ENCODE peak calls at places on chromosomes 1 and 21, in eight cellular contexts. B, F, M, C, J, Z, A and G are unnamed samples.
A peak's percentile ranks its signal among the peaks of the same experiment; 100 is the strongest.

GRCh38 chr1:57423135-57424131 is at the start of gene DAB1:
- DNase-seq in B (no peak), F (no peak), M (no peak), C (no peak), J (no peak), Z (peak; percentile 11), A (no peak), G (peak; percentile 24)

GRCh38 chr1:209756608-209757445 is 974 bp downstream of the TRAF3IP3 start:
- DNase-seq in B (no peak), F (no peak), M (no peak), C (no peak), J (no peak), Z (no peak), A (peak; percentile 29), G (no peak)

GRCh38 chr1:24302209-24302611 is 16.9 kb upstream of the GRHL3 start:
- DNase-seq in B (no peak), F (no peak), M (no peak), C (no peak), J (no peak), Z (no peak), A (no peak), G (no peak)

GRCh38 chr1:13587256-13588030 is 3.8 kb downstream of the PDPN start:
- DNase-seq in B (no peak), F (no peak), M (no peak), C (no peak), J (no peak), Z (no peak), A (no peak), G (no peak)

GRCh38 chr1:16888806-16889178 is 7.0 kb upstream of the RNU1-2 start:
- DNase-seq in B (no peak), F (no peak), M (no peak), C (peak; percentile 18), J (no peak), Z (no peak), A (no peak), G (no peak)

GRCh38 chr1:197915217-197915616 is 2.0 kb upstream of the LHX9 start:
- DNase-seq in B (no peak), F (no peak), M (no peak), C (no peak), J (no peak), Z (no peak), A (no peak), G (no peak)

GRCh38 chr1:10399487-10399917 is 638 bp downstream of the PGD start:
- DNase-seq in B (no peak), F (peak; percentile 25), M (no peak), C (peak; percentile 36), J (no peak), Z (peak; percentile 54), A (no peak), G (peak; percentile 41)

GRCh38 chr1:65541161-65541560 is 120.7 kb downstream of the LEPR start:
- DNase-seq in B (no peak), F (no peak), M (no peak), C (no peak), J (no peak), Z (no peak), A (no peak), G (no peak)

GRCh38 chr1:53514436-53514835 is 55.2 kb downstream of the DMRTB1 start:
- DNase-seq in B (no peak), F (no peak), M (no peak), C (no peak), J (no peak), Z (no peak), A (no peak), G (no peak)

GRCh38 chr1:31181515-31182343 is 58.0 kb downstream of the NKAIN1 start:
- DNase-seq in B (peak; percentile 13), F (peak; percentile 82), M (peak; percentile 22), C (peak; percentile 46), J (peak; percentile 65), Z (no peak), A (peak; percentile 61), G (peak; percentile 37)

GRCh38 chr1:215970406-215970805 is 403.3 kb downstream of the KCTD3 start:
- DNase-seq in B (no peak), F (no peak), M (no peak), C (no peak), J (no peak), Z (peak; percentile 59), A (no peak), G (no peak)

GRCh38 chr21:33682992-33683627 is 40.8 kb downstream of the ITSN1 start:
- DNase-seq in B (no peak), F (no peak), M (no peak), C (peak; percentile 32), J (no peak), Z (peak; percentile 88), A (no peak), G (no peak)

GRCh38 chr1:90501281-90501680 is 215.8 kb downstream of the BARHL2 start:
- DNase-seq in B (no peak), F (no peak), M (no peak), C (no peak), J (no peak), Z (no peak), A (no peak), G (no peak)

GRCh38 chr1:4701276-4701675 is 46.9 kb downstream of the AJAP1 start:
- DNase-seq in B (no peak), F (no peak), M (no peak), C (no peak), J (no peak), Z (no peak), A (no peak), G (no peak)

GRCh38 chr1:234272656-234273312 is 100.5 kb upstream of the COA6 start:
- DNase-seq in B (no peak), F (no peak), M (no peak), C (no peak), J (peak; percentile 34), Z (no peak), A (no peak), G (no peak)

DNA sequence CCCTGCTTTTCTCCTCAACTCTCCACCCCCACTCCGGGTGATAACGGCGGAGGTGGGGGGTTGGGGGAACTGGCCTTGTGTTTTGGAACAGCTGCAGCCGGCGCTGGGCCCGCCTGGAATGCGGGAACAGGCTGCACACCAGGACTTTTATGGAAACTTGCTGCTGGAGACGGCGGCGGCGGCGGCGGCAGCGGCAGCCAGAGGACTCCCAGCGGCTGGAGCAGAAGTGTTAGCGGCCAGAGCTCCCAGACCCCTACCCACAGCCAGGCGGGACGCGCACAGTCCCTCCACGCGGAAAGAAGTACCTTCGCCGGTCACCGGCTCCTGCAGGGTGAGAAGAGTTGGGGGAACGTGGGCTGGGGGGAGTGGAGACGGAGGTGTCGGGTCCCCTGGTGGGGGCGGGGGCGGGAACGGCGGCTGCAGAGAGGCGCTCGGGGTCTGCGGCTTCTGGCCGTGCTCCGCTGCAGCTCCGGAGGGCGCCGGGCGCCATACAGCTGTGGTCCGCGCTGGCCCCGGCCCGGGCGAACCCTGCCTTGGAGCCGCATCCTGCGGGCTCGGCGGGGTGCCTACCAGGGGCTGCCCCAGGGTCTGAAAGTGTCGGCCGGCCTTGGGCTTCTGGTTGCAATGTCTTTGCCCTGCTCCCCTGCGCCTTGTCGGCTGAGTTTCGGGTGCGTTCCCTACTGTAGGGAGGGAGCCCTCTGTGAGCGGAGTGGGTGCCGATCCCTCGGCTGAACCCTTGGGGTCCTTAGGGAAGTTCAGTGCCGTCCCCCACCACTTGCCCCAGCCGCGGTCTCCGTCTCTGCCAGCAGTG is at the start of gene NEXN:
- DNase-seq in B (peak; percentile 88), F (peak; percentile 37), M (peak; percentile 83), C (peak; percentile 85), J (peak; percentile 82), Z (peak; percentile 79), A (peak; percentile 58), G (peak; percentile 94)
- TF ChIP-seq POLR2A in B (peak; percentile 92), F (no peak), M (peak; percentile 55), C (peak; percentile 57), J (peak; percentile 90), Z (no peak), A (peak; percentile 66), G (no peak)

DNA sequence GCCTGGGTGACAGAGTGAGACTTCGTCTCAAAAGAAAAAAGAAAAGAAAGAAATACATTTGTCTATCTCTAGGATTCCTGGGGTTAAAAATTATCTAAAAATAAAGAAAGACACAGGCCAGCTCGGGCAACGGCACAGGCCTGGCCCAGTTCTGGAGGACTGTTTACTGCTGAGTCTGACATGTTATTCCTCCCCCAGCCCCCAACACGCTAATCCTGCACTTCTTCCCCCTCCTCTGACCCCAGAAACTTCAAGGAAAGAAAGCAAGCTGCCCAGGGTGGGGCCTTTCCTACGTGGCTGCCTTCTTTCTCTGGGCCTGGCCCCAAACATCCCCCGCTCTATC is 40.0 kb downstream of the ACOT7 start:
- DNase-seq in B (no peak), F (no peak), M (no peak), C (no peak), J (no peak), Z (no peak), A (no peak), G (no peak)
- H3K4me1 ChIP-seq in B (peaks cover 33% of the 10 kb centered on the region), F (peaks cover 3% of the 10 kb centered on the region), M (no peaks in the 10 kb centered on the region), C (peaks cover 30% of the 10 kb centered on the region), J (peaks cover 65% of the 10 kb centered on the region), Z (peaks cover 12% of the 10 kb centered on the region), A (peaks cover 59% of the 10 kb centered on the region), G (peaks cover 30% of the 10 kb centered on the region)

GRCh38 chr1:171640225-171640624 is 12.3 kb downstream of the MYOC start:
- DNase-seq in B (no peak), F (no peak), M (no peak), C (no peak), J (no peak), Z (no peak), A (no peak), G (no peak)

GRCh38 chr1:171636141-171636540 is 14.1 kb downstream of the MYOCOS start:
- DNase-seq in B (no peak), F (no peak), M (no peak), C (no peak), J (no peak), Z (no peak), A (no peak), G (no peak)

GRCh38 chr1:171641076-171641864 is 11.2 kb downstream of the MYOC start:
- DNase-seq in B (no peak), F (no peak), M (no peak), C (no peak), J (no peak), Z (no peak), A (no peak), G (no peak)

GRCh38 chr1:171635661-171636060 is 13.6 kb downstream of the MYOCOS start:
- DNase-seq in B (no peak), F (no peak), M (no peak), C (no peak), J (no peak), Z (no peak), A (no peak), G (no peak)

DNA sequence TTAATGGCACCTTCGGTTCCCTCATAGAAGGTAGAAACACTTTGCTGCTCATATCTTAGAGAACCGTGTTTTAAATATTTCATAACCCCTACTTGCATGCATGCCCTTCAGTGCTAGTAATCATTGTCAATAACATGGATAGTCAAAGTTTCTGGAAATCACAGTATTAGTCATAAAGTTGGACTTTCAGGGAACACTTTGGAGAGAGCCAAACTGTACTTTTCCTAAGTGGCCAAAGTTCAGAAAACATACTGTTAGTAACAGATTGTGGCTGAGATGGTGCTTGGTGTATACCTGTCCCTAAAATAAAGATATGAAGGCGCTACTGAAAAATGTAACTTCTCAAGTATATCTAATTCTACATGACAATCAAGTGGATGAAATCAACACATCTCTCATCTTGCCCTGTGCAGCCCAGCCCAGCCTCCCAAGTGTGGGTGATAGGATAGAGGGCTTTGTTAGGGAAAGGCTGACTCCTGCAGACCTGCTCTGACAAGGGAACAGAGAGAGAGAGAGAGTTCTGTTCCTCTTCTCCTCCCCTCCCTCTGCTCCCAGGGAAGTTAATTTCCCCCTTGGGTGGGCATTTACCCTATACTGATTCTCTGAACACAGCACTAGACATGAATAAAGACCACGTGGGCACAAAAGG is 14.4 kb downstream of the MYOC start:
- DNase-seq in B (no peak), F (no peak), M (no peak), C (no peak), J (no peak), Z (no peak), A (no peak), G (no peak)
- H3K4me3 ChIP-seq in B (no peak overlapping the region), F (no peak overlapping the region), M (no peak overlapping the region), C (no peak overlapping the region), J (no peak overlapping the region), Z (no peak overlapping the region), A (no peak overlapping the region), G (no peak overlapping the region)

GRCh38 chr1:155979525-155980343 is 1.4 kb upstream of the ARHGEF2 start:
- DNase-seq in B (no peak), F (peak; percentile 81), M (peak; percentile 56), C (no peak), J (no peak), Z (no peak), A (peak; percentile 50), G (peak; percentile 82)
- TF ChIP-seq POLR2A in B (peak; percentile 74), F (peak; percentile 52), M (peak; percentile 41), C (no peak), J (no peak), Z (no peak), A (no peak), G (peak; percentile 91)